ENCODE peak calls at places on chromosomes 2 and 18, in ten cellular contexts. L, G, R, S, X, V, U, M, T and Q are unnamed samples.

GRCh38 chr2:200352631-200353030 is 46.1 kb downstream of the SPATS2L start:
- DNase-seq in V (no peak), G (no peak), L (peak; percentile 60), X (no peak), T (no peak), R (no peak), S (no peak), U (no peak), M (no peak), Q (no peak)

GRCh38 chr2:157052685-157053224 is 204.8 kb upstream of the GALNT5 start:
- DNase-seq in M (no peak), X (peak; percentile 56), R (no peak), S (no peak), T (no peak), U (no peak), L (peak; percentile 91), G (no peak), V (no peak), Q (no peak)

GRCh38 chr2:66692521-66692920 is 257.6 kb downstream of the MEIS1 start:
- DNase-seq in L (no peak), S (no peak), X (no peak), G (no peak), R (no peak), M (no peak), T (no peak), V (no peak), U (no peak), Q (no peak)

GRCh38 chr2:29113891-29114321 is 1.3 kb upstream of the CLIP4 start:
- DNase-seq in X (peak; percentile 83), S (peak; percentile 89), R (no peak), M (peak; percentile 77), T (no peak), U (peak; percentile 46), L (no peak), G (peak; percentile 27), V (no peak), Q (peak; percentile 47)

GRCh38 chr2:12895017-12895416 is 178.3 kb downstream of the TRIB2 start:
- DNase-seq in L (no peak), U (no peak), V (no peak), T (no peak), X (no peak), R (no peak), G (no peak), M (no peak), S (no peak), Q (no peak)

GRCh38 chr2:156573710-156574109 is 137.5 kb downstream of the GPD2 start:
- DNase-seq in L (no peak), M (no peak), S (no peak), U (no peak), R (no peak), X (no peak), G (no peak), V (no peak), T (no peak), Q (no peak)

GRCh38 chr2:241771286-241772062 is 5.1 kb upstream of the GAL3ST2 start:
- DNase-seq in U (no peak), T (no peak), S (peak; percentile 80), L (peak; percentile 83), G (peak; percentile 51), V (peak; percentile 52), X (no peak), R (no peak), M (peak; percentile 81), Q (peak; percentile 28)

GRCh38 chr2:2667690-2668089 is 336.6 kb upstream of the MYT1L start:
- DNase-seq in R (no peak), L (no peak), U (no peak), M (peak; percentile 47), S (no peak), T (no peak), G (no peak), V (no peak), X (no peak), Q (no peak)

GRCh38 chr18:31979714-31980113 is 36.8 kb upstream of the TRAPPC8 start:
- DNase-seq in T (no peak), R (no peak), V (no peak), G (no peak), M (no peak), S (no peak), U (no peak), L (no peak), X (no peak), Q (no peak)

GRCh38 chr2:68287580-68288441 is 31.9 kb downstream of the CNRIP1 start:
- DNase-seq in G (peak; percentile 24), S (no peak), U (no peak), T (peak; percentile 30), L (no peak), X (no peak), M (no peak), V (no peak), R (no peak), Q (no peak)

GRCh38 chr2:29110916-29111315 is 4.3 kb upstream of the CLIP4 start:
- DNase-seq in S (no peak), U (no peak), L (no peak), G (no peak), X (no peak), V (no peak), T (no peak), R (no peak), M (no peak), Q (no peak)

DNA sequence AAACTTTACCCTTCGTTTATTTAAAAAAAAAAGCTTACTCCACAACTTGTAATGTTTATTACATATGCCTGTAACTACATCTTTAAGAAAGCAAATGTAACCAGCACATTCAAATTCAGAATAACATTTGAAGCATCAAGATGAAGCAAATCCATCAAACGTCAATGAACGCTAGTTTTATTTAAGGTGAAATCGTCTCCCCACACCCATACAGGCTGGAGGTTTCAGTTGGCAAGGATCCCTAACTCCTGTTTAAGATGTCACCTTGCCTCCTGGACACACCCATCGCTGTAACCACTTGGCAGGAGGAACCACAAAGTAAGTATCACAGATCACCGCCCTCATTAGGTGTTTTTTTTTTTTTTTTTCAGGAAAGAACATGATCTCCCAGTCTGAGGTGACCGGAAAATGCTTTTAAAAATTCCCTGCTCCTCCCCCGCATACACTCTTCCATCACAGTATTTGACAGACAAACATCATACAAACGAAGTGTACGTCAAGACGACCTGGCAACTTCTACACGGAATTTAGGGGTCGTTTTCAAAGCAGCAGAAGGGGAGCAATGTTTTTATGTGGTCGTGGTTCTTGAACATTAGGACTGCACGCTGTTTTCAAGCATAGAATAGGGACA is 19.7 kb upstream of the STPG4 start:
- DNase-seq in X (peak; percentile 87), L (peak; percentile 49), U (peak; percentile 64), V (no peak), T (peak; percentile 39), G (no peak), S (no peak), M (peak; percentile 80), R (no peak), Q (no peak)
- TF ChIP-seq POLR2A in X (no peak), L (no peak), U (no peak), V (no peak), T (peak; percentile 60), G (no peak), S (no peak), M (no peak), R (no peak), Q (no peak)

DNA sequence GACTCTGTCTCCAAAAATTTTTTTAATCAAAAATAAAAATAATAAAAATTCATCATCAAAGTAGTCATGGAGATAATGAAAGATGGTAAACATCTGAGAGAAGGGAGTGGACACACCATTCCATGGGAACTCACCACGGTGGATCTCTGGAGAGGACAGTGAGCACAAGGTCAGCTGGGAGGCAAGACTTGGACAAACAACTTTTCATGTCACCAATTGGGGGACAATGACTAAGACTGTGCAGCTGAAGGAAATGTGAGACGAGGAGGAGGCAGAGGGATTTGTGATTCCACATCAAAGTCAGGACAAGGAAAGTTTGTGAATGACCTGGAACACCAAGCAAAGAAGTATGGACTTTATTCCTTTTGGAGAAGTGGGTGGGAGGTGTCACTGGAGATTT is 121.0 kb upstream of the SH3BP4 start:
- DNase-seq in V (no peak), M (no peak), L (peak; percentile 62), R (no peak), X (no peak), T (no peak), U (no peak), S (no peak), G (no peak), Q (no peak)
- H3K27ac ChIP-seq in V (no peak overlapping the region), M (no peak overlapping the region), L (no peak overlapping the region), R (no peak overlapping the region), X (no peak overlapping the region), T (no peak overlapping the region), U (no peak overlapping the region), S (no peak overlapping the region), G (no peak overlapping the region), Q (no peak overlapping the region)

GRCh38 chr18:49359732-49360444 is 100.6 kb downstream of the DYM start:
- DNase-seq in L (no peak), V (no peak), M (no peak), T (no peak), G (no peak), U (no peak), S (no peak), X (peak; percentile 4), R (no peak), Q (no peak)

GRCh38 chr18:49360582-49360981 is 99.9 kb downstream of the DYM start:
- DNase-seq in U (no peak), L (no peak), M (no peak), T (no peak), G (no peak), V (no peak), X (no peak), S (no peak), R (no peak), Q (no peak)

GRCh38 chr18:49364821-49365220 is 95.6 kb downstream of the DYM start:
- DNase-seq in M (no peak), R (no peak), G (no peak), L (no peak), X (no peak), T (no peak), V (no peak), U (no peak), S (no peak), Q (no peak)

GRCh38 chr18:49368161-49368875 is 92.1 kb downstream of the DYM start:
- DNase-seq in M (no peak), X (no peak), U (peak; percentile 50), G (no peak), R (no peak), L (no peak), V (no peak), S (no peak), T (no peak), Q (no peak)

GRCh38 chr18:49362431-49362830 is 98.0 kb downstream of the DYM start:
- DNase-seq in R (no peak), V (no peak), M (no peak), X (no peak), L (no peak), T (no peak), U (no peak), G (no peak), S (no peak), Q (no peak)
- TF ChIP-seq EP300 in R (no peak), V (no peak), M (no peak), X (no peak), L (no peak), T (no peak), U (no peak), G (no peak), S (no peak), Q (no peak)

DNA sequence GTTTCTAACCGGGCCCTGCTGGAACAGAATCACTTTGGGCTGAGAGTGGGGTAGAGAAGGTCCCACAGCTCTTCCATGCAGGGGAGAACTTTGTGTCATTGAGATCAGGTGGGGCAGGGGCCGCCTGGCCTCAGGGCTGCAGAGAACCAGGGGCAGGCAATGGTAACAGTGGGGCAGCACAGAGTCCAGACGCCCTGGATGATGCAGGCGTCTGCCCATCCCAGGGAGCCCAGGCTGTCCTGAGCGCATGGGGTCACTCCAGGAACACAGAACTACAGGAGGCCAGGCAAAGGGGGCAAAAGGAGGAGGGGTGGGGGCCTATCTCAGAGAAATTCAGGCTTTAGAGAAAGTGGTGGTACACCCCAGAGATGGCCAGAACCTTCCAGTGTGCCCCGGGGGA is 121.3 kb downstream of the NDUFA10 start:
- DNase-seq in L (no peak), T (no peak), M (no peak), V (peak; percentile 41), G (no peak), R (peak; percentile 70), X (no peak), S (peak; percentile 38), U (no peak), Q (no peak)
- TF ChIP-seq POLR2A in L (no peak), T (no peak), M (no peak), V (no peak), G (no peak), R (no peak), X (no peak), S (no peak), U (no peak), Q (no peak)